ENCODE peak calls at places on chromosomes 12 and 14, in seven cellular contexts. P is OCI-LY7, T is GM23338, V is hepatocyte, U is HCT116, F is SK-N-SH, M is PC-3. K is an unnamed sample.

GRCh38 chr14:56514663-56515371 is 64.8 kb upstream of the TMEM260 start:
- DNase-seq in V (no peak), U (no peak), F (no peak), M (no peak), P (no peak), T (peak), K (no peak)

GRCh38 chr12:23950011-23950774 is 723 bp upstream of the SOX5 start:
- DNase-seq in V (peak), F (peak), M (no peak), P (no peak), U (no peak), T (peak), K (no peak)

GRCh38 chr12:47155457-47156166 is 75.9 kb upstream of the AMIGO2 start:
- DNase-seq in F (no peak), U (no peak), V (no peak), P (no peak), M (no peak), T (no peak), K (peak)

GRCh38 chr12:111686574-111687105 is 787 bp downstream of the ACAD10 start:
- DNase-seq in T (no peak), F (no peak), U (no peak), M (no peak), P (peak), V (no peak), K (no peak)

GRCh38 chr12:50110762-50111416 is 1.1 kb upstream of the COX14 start:
- DNase-seq in V (peak), M (peak), F (no peak), T (peak), P (peak), U (no peak), K (peak)

GRCh38 chr14:31566456-31566855 is 5.3 kb downstream of the NUBPL start:
- DNase-seq in F (no peak), U (no peak), T (no peak), P (no peak), V (no peak), M (no peak), K (no peak)

GRCh38 chr12:102959391-102959790 is 1.9 kb downstream of the ASCL1 start:
- DNase-seq in U (no peak), P (no peak), M (no peak), F (no peak), T (no peak), V (no peak), K (no peak)

GRCh38 chr14:22872833-22873520 is 1.4 kb downstream of the LRP10 start:
- DNase-seq in U (no peak), F (no peak), V (no peak), P (no peak), T (no peak), M (no peak), K (no peak)

GRCh38 chr12:94621662-94622359 is 28.5 kb downstream of the TMCC3 start:
- DNase-seq in T (no peak), M (peak), P (no peak), V (peak), U (no peak), F (no peak), K (peak)

GRCh38 chr12:83676896-83677295 is 990.2 kb downstream of the TMTC2 start:
- DNase-seq in U (no peak), M (no peak), P (no peak), T (no peak), V (no peak), F (no peak), K (no peak)

GRCh38 chr12:25934461-25934860 is 24.0 kb upstream of the RASSF8 start:
- DNase-seq in V (no peak), T (no peak), M (no peak), F (no peak), P (no peak), U (no peak), K (no peak)

GRCh38 chr12:25933001-25933400 is 25.5 kb upstream of the RASSF8 start:
- DNase-seq in U (no peak), T (no peak), P (no peak), F (no peak), V (no peak), M (no peak), K (no peak)

GRCh38 chr12:25937096-25937495 is 21.4 kb upstream of the RASSF8 start:
- DNase-seq in M (peak), P (no peak), V (no peak), F (no peak), U (no peak), T (no peak), K (no peak)

GRCh38 chr12:25938581-25938980 is 19.9 kb upstream of the RASSF8 start:
- DNase-seq in T (no peak), M (no peak), P (no peak), U (no peak), F (no peak), V (no peak), K (no peak)

DNA sequence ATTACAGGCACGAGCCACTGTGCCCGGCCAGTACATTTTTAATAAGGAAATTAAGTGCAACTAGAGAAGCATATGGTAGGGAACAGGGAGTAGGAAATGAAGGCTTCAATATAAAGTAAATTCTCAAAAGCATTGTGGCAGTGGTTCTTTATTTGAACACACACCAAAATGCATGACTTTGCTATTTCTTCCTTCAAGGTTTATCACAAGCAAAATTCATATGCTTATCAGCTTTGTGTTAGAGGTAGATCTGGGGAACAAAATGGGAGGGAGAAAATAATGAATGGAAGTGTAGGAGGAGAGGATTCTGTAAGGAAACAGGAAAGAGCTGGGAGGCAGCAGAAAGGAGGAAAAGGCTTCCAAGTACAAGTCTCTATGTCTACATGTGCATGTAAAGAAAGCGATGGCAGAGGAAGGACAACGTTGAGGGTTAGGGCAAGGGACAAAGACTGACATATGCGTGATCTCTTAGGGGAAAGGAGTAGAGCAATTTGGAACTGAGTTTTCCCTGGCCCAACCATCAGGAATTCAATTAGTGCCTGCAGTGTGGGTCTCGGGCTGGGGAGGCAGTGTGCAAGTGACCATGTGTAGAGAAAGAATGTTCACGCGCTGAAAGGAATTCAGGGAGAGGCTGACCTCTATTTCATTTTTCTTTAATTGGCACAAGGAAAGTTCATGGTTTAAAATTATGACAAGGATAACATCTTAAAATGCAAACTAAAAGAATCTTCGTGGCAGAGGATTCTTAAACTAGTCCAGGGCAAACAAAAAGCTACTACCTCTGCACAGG is 22.9 kb upstream of the RASSF8 start:
- DNase-seq in M (no peak), T (no peak), F (no peak), P (no peak), V (no peak), U (no peak), K (no peak)
- TF ChIP-seq EZH2phosphoT487 in M (no peak), T (no peak), F (no peak), P (no peak), V (no peak), U (no peak), K (no peak)

GRCh38 chr12:48978291-48978740 is at the start of gene WNT1:
- DNase-seq in P (no peak), F (peak), U (no peak), M (no peak), V (no peak), T (no peak), K (no peak)
- TF ChIP-seq CTCF in P (peak), F (peak), U (no peak), M (peak), V (no peak), T (no peak), K (no peak)

GRCh38 chr14:101134161-101134631 is 230.7 kb upstream of the RTL1 start:
- DNase-seq in T (no peak), F (peak), M (no peak), V (peak), P (no peak), U (no peak), K (no peak)
- TF ChIP-seq EZH2phosphoT487 in T (no peak), F (no peak), M (no peak), V (no peak), P (no peak), U (no peak), K (no peak)

DNA sequence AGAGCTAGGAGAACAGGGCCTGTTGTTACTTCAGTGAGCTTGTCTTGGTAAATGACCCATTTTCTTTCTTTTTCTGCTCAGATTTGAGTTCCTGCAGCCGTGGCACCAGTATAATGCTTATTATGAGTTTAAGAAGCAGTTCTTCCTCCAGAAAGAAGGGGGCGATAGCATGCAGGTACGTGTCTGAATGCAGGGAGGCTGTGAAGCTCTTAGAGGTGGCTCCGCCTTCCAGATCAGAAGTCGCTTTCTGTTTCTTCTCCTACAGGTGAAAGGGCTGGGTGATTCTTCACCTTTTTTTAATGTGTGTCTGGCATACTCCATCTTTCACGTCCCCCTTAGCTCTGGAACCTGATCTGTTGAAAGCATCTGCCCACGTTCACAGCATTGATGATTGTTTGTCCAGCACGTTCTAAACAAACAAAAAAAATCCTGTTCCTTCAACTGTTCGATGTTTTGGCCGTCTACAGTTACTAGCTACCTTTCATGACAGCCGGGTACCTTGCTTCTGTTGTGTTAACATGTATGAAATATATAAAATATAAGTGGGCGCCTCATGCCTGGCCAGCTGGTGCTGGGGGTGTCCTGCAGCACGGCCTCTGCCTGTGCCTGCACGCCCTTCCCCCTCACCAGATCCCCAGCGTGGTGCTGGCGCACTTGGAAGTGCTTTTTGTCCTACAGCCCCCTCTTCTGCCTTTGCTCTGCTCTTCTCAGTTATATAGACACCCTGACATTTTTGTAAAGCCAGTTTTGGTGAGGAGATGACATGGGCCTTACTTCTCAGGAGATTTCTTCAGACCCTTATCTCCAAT is 44.6 kb downstream of the SFSWAP start:
- DNase-seq in F (peak), M (peak), T (peak), V (peak), P (peak), U (peak), K (no peak)
- TF ChIP-seq CTCF in F (peak), M (peak), T (peak), V (no peak), P (peak), U (peak), K (peak)

GRCh38 chr12:68370667-68371066 is 38.5 kb upstream of the MDM1 start:
- DNase-seq in P (no peak), M (no peak), V (no peak), F (no peak), T (no peak), U (no peak), K (no peak)
- TF ChIP-seq EZH2phosphoT487 in P (no peak), M (no peak), V (no peak), F (no peak), T (no peak), U (no peak), K (no peak)

GRCh38 chr12:43805857-43806736 is at the start of gene TWF1:
- DNase-seq in U (peak), F (peak), M (peak), P (peak), T (peak), V (peak), K (peak)
- TF ChIP-seq CTCF in U (peak), F (peak), M (peak), P (no peak), T (peak), V (peak), K (peak)

GRCh38 chr14:64329149-64329548 is 35.0 kb upstream of the ESR2 start:
- DNase-seq in F (no peak), T (no peak), U (no peak), P (no peak), M (no peak), V (no peak), K (no peak)

DNA sequence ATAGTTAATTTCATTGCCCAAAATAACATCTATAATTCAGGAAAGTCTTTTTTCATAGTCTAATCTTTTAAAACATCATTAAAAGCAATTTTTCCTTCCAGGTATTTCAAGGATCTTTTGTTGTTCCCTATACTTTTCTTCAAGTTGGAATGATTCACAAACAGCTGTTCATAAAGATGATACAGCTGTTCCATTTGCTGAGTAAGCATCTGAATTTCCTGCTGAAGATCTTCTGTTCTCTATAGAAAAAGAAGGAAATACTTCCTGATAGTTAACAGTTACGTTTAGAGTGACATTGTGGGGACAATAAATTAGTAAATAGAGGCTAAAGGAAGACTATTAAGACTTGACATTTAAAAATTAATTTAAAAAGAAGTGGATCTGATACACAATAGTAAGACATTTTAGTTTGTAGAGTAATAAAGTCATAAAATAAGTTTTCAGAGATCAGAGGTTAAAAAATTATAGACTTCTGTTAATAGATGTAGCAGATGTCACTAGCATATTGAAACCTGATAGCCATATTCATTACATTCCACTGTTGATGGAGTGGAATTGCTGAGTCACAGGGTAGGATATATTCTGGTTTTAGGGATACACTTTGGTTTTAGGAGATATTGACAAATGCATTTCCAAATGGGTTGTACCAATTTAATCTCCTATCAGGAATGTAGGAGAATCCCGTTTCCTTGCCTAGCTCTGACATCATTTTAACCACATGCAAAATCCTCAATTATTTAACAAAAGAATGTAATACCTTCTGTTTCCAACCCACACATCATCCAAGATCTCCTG is 30.5 kb upstream of the ESR2 start:
- DNase-seq in P (no peak), M (peak), T (no peak), V (no peak), U (no peak), F (no peak), K (no peak)
- TF ChIP-seq EZH2phosphoT487 in P (no peak), M (no peak), T (no peak), V (no peak), U (no peak), F (no peak), K (no peak)

GRCh38 chr14:37591941-37592287 is 3.1 kb downstream of the FOXA1 start:
- DNase-seq in F (no peak), P (no peak), V (peak), T (no peak), U (no peak), M (peak), K (no peak)
- TF ChIP-seq CTCF in F (no peak), P (no peak), V (no peak), T (no peak), U (no peak), M (peak), K (no peak)

GRCh38 chr14:54767450-54767849 is 135.2 kb downstream of the GCH1 start:
- DNase-seq in M (no peak), U (no peak), P (no peak), T (no peak), F (no peak), V (no peak), K (no peak)
- TF ChIP-seq EZH2phosphoT487 in M (no peak), U (no peak), P (no peak), T (no peak), F (no peak), V (no peak), K (no peak)

GRCh38 chr12:57477710-57478681 is 1.7 kb downstream of the ARHGAP9 start:
- DNase-seq in V (no peak), F (no peak), U (no peak), M (no peak), P (peak), T (no peak), K (no peak)

GRCh38 chr12:57475271-57476161 is 4.2 kb downstream of the ARHGAP9 start:
- DNase-seq in U (no peak), T (peak), V (peak), P (no peak), M (no peak), F (peak), K (no peak)

GRCh38 chr12:57476993-57477709 is 2.5 kb downstream of the ARHGAP9 start:
- DNase-seq in M (no peak), T (no peak), U (no peak), V (no peak), F (no peak), P (peak), K (no peak)

GRCh38 chr12:57474862-57475261 is 4.8 kb downstream of the ARHGAP9 start:
- DNase-seq in T (no peak), P (no peak), U (no peak), M (no peak), F (no peak), V (no peak), K (no peak)

GRCh38 chr12:57476162-57476992 is 3.3 kb downstream of the ARHGAP9 start:
- DNase-seq in P (peak), M (no peak), F (no peak), T (peak), U (no peak), V (no peak), K (no peak)
- TF ChIP-seq CTCF in P (peak), M (peak), F (peak), T (peak), U (peak), V (no peak), K (no peak)